ENCODE peak calls at places on chromosomes 6 and 20, in eight cellular contexts. C, H, T, L, W, V, E and Z are unnamed samples.
A peak's percentile ranks its signal among the peaks of the same experiment; 100 is the strongest.

GRCh38 chr20:36717657-36718056 is 28.2 kb downstream of the NDRG3 start:
- DNase-seq in T (peak; percentile 50), L (peak; percentile 45), E (no peak), W (no peak), C (no peak), V (no peak), H (peak; percentile 25), Z (no peak)

GRCh38 chr6:39269971-39270370 is 40.7 kb upstream of the KCNK5 start:
- DNase-seq in L (no peak), V (no peak), H (no peak), C (no peak), E (no peak), T (no peak), W (no peak), Z (no peak)

GRCh38 chr20:20668639-20669038 is 43.8 kb downstream of the RALGAPA2 start:
- DNase-seq in W (no peak), H (no peak), V (no peak), C (no peak), T (no peak), L (no peak), E (no peak), Z (no peak)

GRCh38 chr20:49149281-49150045 is 38.7 kb downstream of the STAU1 start:
- DNase-seq in T (no peak), V (no peak), H (no peak), C (no peak), L (no peak), W (no peak), E (no peak), Z (no peak)

GRCh38 chr6:25138024-25138696 is 141.0 kb upstream of the CARMIL1 start:
- DNase-seq in L (no peak), E (peak; percentile 65), H (peak; percentile 32), W (peak; percentile 61), T (no peak), C (peak; percentile 62), V (peak; percentile 50), Z (peak; percentile 70)

GRCh38 chr20:20733943-20734342 is 21.5 kb upstream of the RALGAPA2 start:
- DNase-seq in C (no peak), E (no peak), V (no peak), L (no peak), T (no peak), H (peak; percentile 53), W (no peak), Z (no peak)

GRCh38 chr20:32965581-32966373 is 38.5 kb downstream of the SUN5 start:
- DNase-seq in C (no peak), W (no peak), T (no peak), V (peak; percentile 29), H (no peak), E (peak; percentile 43), L (no peak), Z (peak; percentile 30)

GRCh38 chr6:143806282-143807102 is 36.6 kb upstream of the LTV1 start:
- DNase-seq in L (no peak), W (no peak), T (no peak), E (no peak), V (no peak), C (peak; percentile 88), H (no peak), Z (no peak)

GRCh38 chr20:52402514-52402913 is 210.9 kb upstream of the ZFP64 start:
- DNase-seq in H (no peak), L (no peak), T (no peak), E (no peak), W (no peak), V (no peak), C (no peak), Z (no peak)

GRCh38 chr20:33660685-33661058 is 1.5 kb upstream of the C20orf144 start:
- DNase-seq in E (no peak), W (no peak), T (no peak), C (no peak), V (no peak), L (no peak), H (no peak), Z (no peak)

GRCh38 chr20:24917797-24918578 is 31.1 kb upstream of the CST7 start:
- DNase-seq in E (peak; percentile 83), C (peak; percentile 58), W (peak; percentile 43), H (peak; percentile 29), V (no peak), L (peak; percentile 53), T (peak; percentile 91), Z (peak; percentile 29)

GRCh38 chr6:30325873-30326445 is 768 bp upstream of the TRIM39 start:
- DNase-seq in H (peak; percentile 50), V (peak; percentile 62), L (no peak), E (peak; percentile 63), W (no peak), C (no peak), T (peak; percentile 81), Z (peak; percentile 83)

GRCh38 chr20:3995067-3995748 is 20.1 kb downstream of the RNF24 start:
- DNase-seq in E (no peak), W (no peak), L (no peak), C (peak; percentile 44), V (no peak), H (no peak), T (no peak), Z (peak; percentile 29)

GRCh38 chr20:1267161-1267560 is 1.1 kb downstream of the SNPH start:
- DNase-seq in E (no peak), V (no peak), H (no peak), W (no peak), L (no peak), T (peak; percentile 11), C (no peak), Z (no peak)

GRCh38 chr20:38143238-38143645 is 21.8 kb downstream of the TGM2 start:
- DNase-seq in V (no peak), T (no peak), L (peak; percentile 99), H (no peak), W (no peak), E (no peak), C (no peak), Z (no peak)

GRCh38 chr6:33176906-33177305 is 15.4 kb downstream of the COL11A2 start:
- DNase-seq in E (peak; percentile 39), W (no peak), C (no peak), V (no peak), L (no peak), T (no peak), H (no peak), Z (no peak)

GRCh38 chr6:33175436-33176069 is 16.7 kb downstream of the COL11A2 start:
- DNase-seq in V (no peak), L (peak; percentile 22), W (no peak), E (peak; percentile 40), H (no peak), T (no peak), C (no peak), Z (no peak)

GRCh38 chr6:33172307-33173227 is 19.7 kb downstream of the COL11A2 start:
- DNase-seq in L (peak; percentile 53), C (peak; percentile 49), V (no peak), H (no peak), E (peak; percentile 61), T (peak; percentile 69), W (no peak), Z (no peak)

GRCh38 chr6:33173228-33174180 is 18.8 kb downstream of the COL11A2 start:
- DNase-seq in L (no peak), V (no peak), H (no peak), C (no peak), T (no peak), W (no peak), E (peak; percentile 31), Z (no peak)

GRCh38 chr6:33174784-33175183 is 17.5 kb downstream of the COL11A2 start:
- DNase-seq in E (peak; percentile 52), L (no peak), T (no peak), W (no peak), C (no peak), V (no peak), H (no peak), Z (no peak)
- H3K4me1 ChIP-seq in E (no peaks in the 10 kb centered on the region), L (peaks cover 22% of the 10 kb centered on the region), T (no peaks in the 10 kb centered on the region), W (no peaks in the 10 kb centered on the region), C (no peaks in the 10 kb centered on the region), V (no peaks in the 10 kb centered on the region), H (no peaks in the 10 kb centered on the region), Z (no peaks in the 10 kb centered on the region)

DNA sequence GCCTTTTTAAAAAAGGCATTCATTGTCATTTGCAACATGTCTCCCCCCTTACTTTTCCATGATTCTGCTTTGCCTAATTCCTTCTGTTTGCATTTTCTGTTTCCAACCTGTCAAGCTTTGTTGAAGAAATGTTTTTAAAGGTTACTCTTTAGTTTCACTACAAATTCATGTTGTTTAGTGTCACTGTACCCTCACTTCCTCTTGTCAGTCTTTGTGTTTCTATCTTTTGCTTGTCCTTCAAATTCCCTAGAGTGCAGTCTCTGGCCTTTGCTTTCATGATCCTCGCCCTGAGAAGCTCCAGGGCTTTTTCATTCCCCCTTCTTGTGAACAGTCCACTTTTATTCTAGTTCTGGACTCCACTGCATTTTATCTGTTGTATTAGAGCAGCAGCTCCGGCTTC is 90.6 kb downstream of the MAP3K4 start:
- DNase-seq in V (no peak), T (no peak), C (no peak), E (no peak), W (no peak), L (no peak), H (no peak), Z (no peak)
- H3K36me3 ChIP-seq in V (peaks cover 84% of the 10 kb centered on the region), T (peaks cover 10% of the 10 kb centered on the region), C (peaks cover 32% of the 10 kb centered on the region), E (peaks cover 87% of the 10 kb centered on the region), W (no peaks in the 10 kb centered on the region), L (peaks cover 14% of the 10 kb centered on the region), H (peaks cover 66% of the 10 kb centered on the region), Z (peaks cover 43% of the 10 kb centered on the region)

DNA sequence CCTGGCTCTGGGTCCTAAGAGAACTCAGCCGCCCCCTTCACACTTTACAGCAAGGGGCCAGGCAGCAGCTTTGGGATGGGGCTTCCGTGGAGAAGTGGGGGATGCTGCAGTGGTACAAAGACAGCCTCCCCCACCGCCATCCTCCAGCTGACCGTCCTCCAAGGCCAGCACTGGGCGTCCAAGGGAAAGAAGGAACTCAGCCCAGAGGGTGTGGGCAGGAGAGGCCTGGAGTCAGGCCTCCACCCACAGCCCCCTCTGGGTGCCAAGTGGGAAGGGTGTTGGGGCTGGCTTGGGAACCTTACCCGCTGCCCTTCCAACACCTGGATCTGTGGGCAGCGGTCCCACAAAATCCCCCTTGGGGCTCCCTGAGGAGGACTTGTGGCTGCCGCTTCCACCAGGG is 13.1 kb downstream of the STMN3 start:
- DNase-seq in T (no peak), V (no peak), H (no peak), C (no peak), E (no peak), W (no peak), L (no peak), Z (no peak)
- H3K4me3 ChIP-seq in T (no peak overlapping the region), V (peak overlapping the region; percentile 94), H (peak overlapping the region; percentile 60), C (no peak overlapping the region), E (peak overlapping the region; percentile 69), W (no peak overlapping the region), L (no peak overlapping the region), Z (peak overlapping the region; percentile 92)

GRCh38 chr6:145842693-145843546 is 28.3 kb upstream of the FBXO30 start:
- DNase-seq in T (no peak), C (peak; percentile 44), V (no peak), H (no peak), W (no peak), E (no peak), L (no peak), Z (no peak)

GRCh38 chr6:145844933-145845531 is 30.4 kb upstream of the FBXO30 start:
- DNase-seq in E (no peak), T (no peak), H (peak; percentile 26), W (no peak), L (no peak), V (no peak), C (no peak), Z (no peak)

GRCh38 chr6:145841668-145842067 is 27.1 kb upstream of the FBXO30 start:
- DNase-seq in C (no peak), T (no peak), V (no peak), W (no peak), H (no peak), L (no peak), E (no peak), Z (no peak)

GRCh38 chr6:145848555-145848954 is 34.0 kb upstream of the FBXO30 start:
- DNase-seq in H (no peak), L (no peak), V (no peak), E (no peak), T (no peak), C (no peak), W (no peak), Z (no peak)

GRCh38 chr6:145845557-145845956 is 31.0 kb upstream of the FBXO30 start:
- DNase-seq in W (no peak), H (no peak), V (no peak), L (no peak), E (no peak), C (no peak), T (no peak), Z (no peak)
- H3K4me1 ChIP-seq in W (no peaks in the 10 kb centered on the region), H (peaks cover 13% of the 10 kb centered on the region), V (no peaks in the 10 kb centered on the region), L (no peaks in the 10 kb centered on the region), E (peaks cover 12% of the 10 kb centered on the region), C (peaks cover 5% of the 10 kb centered on the region), T (no peaks in the 10 kb centered on the region), Z (no peaks in the 10 kb centered on the region)